ENCODE peak calls at places on chromosomes 5 and 9, in five cellular contexts. One of them, this sample, is unnamed.

GRCh38 chr5:96658272-96658671 is 3.9 kb upstream of the CAST start:
- DNase-seq in vagina: no peak
- DNase-seq in neuronal stem cell: peak
- DNase-seq in epithelial cell of esophagus: no peak
- DNase-seq in H7: no peak
- DNase-seq in this sample: no peak

GRCh38 chr9:121369595-121370265 is at the start of gene STOM:
- DNase-seq in vagina: no peak
- DNase-seq in neuronal stem cell: no peak
- DNase-seq in epithelial cell of esophagus: peak
- DNase-seq in H7: no peak
- DNase-seq in this sample: peak

GRCh38 chr5:35466746-35467145 is 150.9 kb upstream of the SPEF2 start:
- DNase-seq in vagina: no peak
- DNase-seq in neuronal stem cell: no peak
- DNase-seq in epithelial cell of esophagus: no peak
- DNase-seq in H7: no peak
- DNase-seq in this sample: no peak

GRCh38 chr9:6552738-6553121 is 92.8 kb downstream of the GLDC start:
- DNase-seq in vagina: no peak
- DNase-seq in neuronal stem cell: no peak
- DNase-seq in epithelial cell of esophagus: peak
- DNase-seq in H7: no peak
- DNase-seq in this sample: no peak

GRCh38 chr9:4174781-4175180 is 125.1 kb downstream of the GLIS3 start:
- DNase-seq in vagina: no peak
- DNase-seq in neuronal stem cell: no peak
- DNase-seq in epithelial cell of esophagus: no peak
- DNase-seq in H7: no peak
- DNase-seq in this sample: peak

GRCh38 chr9:98522487-98522886 is 186.2 kb downstream of the GABBR2 start:
- DNase-seq in vagina: no peak
- DNase-seq in neuronal stem cell: no peak
- DNase-seq in epithelial cell of esophagus: peak
- DNase-seq in H7: no peak
- DNase-seq in this sample: no peak

GRCh38 chr9:36791204-36791948 is 218.7 kb downstream of the MELK start:
- DNase-seq in vagina: no peak
- DNase-seq in neuronal stem cell: no peak
- DNase-seq in epithelial cell of esophagus: peak
- DNase-seq in H7: no peak
- DNase-seq in this sample: no peak

GRCh38 chr9:121819511-121820231 is 168.2 kb downstream of the DAB2IP start:
- DNase-seq in vagina: no peak
- DNase-seq in neuronal stem cell: peak
- DNase-seq in epithelial cell of esophagus: peak
- DNase-seq in H7: peak
- DNase-seq in this sample: no peak

GRCh38 chr5:11273180-11273882 is 512.3 kb upstream of the DAP start:
- DNase-seq in vagina: no peak
- DNase-seq in neuronal stem cell: no peak
- DNase-seq in epithelial cell of esophagus: no peak
- DNase-seq in H7: no peak
- DNase-seq in this sample: no peak

GRCh38 chr5:75723378-75723777 is 6.1 kb upstream of the POC5 start:
- DNase-seq in vagina: no peak
- DNase-seq in neuronal stem cell: no peak
- DNase-seq in epithelial cell of esophagus: no peak
- DNase-seq in H7: no peak
- DNase-seq in this sample: no peak

GRCh38 chr9:128788445-128788844 is 1.4 kb downstream of the TBC1D13 start:
- DNase-seq in vagina: no peak
- DNase-seq in neuronal stem cell: no peak
- DNase-seq in epithelial cell of esophagus: no peak
- DNase-seq in H7: no peak
- DNase-seq in this sample: no peak
- H3K4me3 ChIP-seq in vagina: no peak
- H3K4me3 ChIP-seq in neuronal stem cell: no peak
- H3K4me3 ChIP-seq in epithelial cell of esophagus: peak
- H3K4me3 ChIP-seq in H7: no peak
- H3K4me3 ChIP-seq in this sample: no peak

GRCh38 chr9:137305788-137306545 is 3.9 kb upstream of the NRARP start:
- DNase-seq in vagina: no peak
- DNase-seq in neuronal stem cell: no peak
- DNase-seq in epithelial cell of esophagus: no peak
- DNase-seq in H7: peak
- DNase-seq in this sample: no peak

GRCh38 chr9:137303893-137304382 is 1.9 kb upstream of the NRARP start:
- DNase-seq in vagina: no peak
- DNase-seq in neuronal stem cell: no peak
- DNase-seq in epithelial cell of esophagus: no peak
- DNase-seq in H7: no peak
- DNase-seq in this sample: no peak

GRCh38 chr9:137303031-137303892 is 1.2 kb upstream of the NRARP start:
- DNase-seq in vagina: no peak
- DNase-seq in neuronal stem cell: no peak
- DNase-seq in epithelial cell of esophagus: peak
- DNase-seq in H7: peak
- DNase-seq in this sample: no peak

GRCh38 chr9:137305060-137305787 is 3.2 kb upstream of the NRARP start:
- DNase-seq in vagina: no peak
- DNase-seq in neuronal stem cell: peak
- DNase-seq in epithelial cell of esophagus: peak
- DNase-seq in H7: peak
- DNase-seq in this sample: peak

DNA sequence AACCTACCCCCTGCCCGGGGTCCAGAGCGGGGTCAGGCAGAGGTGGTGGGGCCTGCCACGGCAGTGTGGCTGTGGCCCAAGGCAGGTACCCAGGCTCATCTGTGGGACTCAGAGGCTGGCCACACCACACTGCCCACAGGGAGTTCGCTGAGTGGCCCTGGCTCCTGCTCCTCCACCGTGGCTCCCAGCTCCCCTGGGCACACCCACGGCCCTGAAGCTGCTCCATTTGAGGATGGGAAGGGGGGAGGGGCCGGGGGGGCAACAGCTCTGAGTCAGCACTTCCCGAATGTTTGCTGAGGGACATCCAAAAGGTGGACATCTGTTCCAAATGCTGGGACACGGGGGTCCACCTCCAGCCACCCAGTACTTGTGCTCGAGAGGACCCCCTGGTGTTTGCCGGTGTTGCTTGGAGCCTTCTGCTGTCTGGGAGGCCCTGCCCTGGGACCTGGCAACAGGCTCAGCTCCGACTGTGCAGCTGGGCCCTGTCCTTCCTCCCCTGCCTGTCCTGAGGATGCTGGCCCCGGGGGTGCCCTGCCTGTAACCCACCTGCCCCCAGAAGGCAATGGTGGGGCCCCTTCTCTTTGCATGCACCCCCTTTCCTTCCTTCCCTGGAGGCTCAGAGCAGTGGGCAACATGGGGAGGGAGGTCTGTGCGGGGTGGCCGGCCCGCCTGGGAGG is 2.5 kb upstream of the NRARP start:
- DNase-seq in vagina: no peak
- DNase-seq in neuronal stem cell: no peak
- DNase-seq in epithelial cell of esophagus: no peak
- DNase-seq in H7: peak
- DNase-seq in this sample: no peak
- H3K4me3 ChIP-seq in vagina: peak
- H3K4me3 ChIP-seq in neuronal stem cell: no peak
- H3K4me3 ChIP-seq in epithelial cell of esophagus: no peak
- H3K4me3 ChIP-seq in H7: no peak
- H3K4me3 ChIP-seq in this sample: no peak

GRCh38 chr5:31193026-31193425 is 460 bp upstream of the CDH6 start:
- DNase-seq in vagina: no peak
- DNase-seq in neuronal stem cell: no peak
- DNase-seq in epithelial cell of esophagus: no peak
- DNase-seq in H7: no peak
- DNase-seq in this sample: no peak
- H3K4me3 ChIP-seq in vagina: peak
- H3K4me3 ChIP-seq in neuronal stem cell: no peak
- H3K4me3 ChIP-seq in epithelial cell of esophagus: no peak
- H3K4me3 ChIP-seq in H7: no peak
- H3K4me3 ChIP-seq in this sample: no peak

GRCh38 chr5:73822989-73823339 is 197.0 kb downstream of the ARHGEF28 start:
- DNase-seq in vagina: no peak
- DNase-seq in neuronal stem cell: no peak
- DNase-seq in epithelial cell of esophagus: peak
- DNase-seq in H7: no peak
- DNase-seq in this sample: no peak
- H3K4me3 ChIP-seq in vagina: no peak
- H3K4me3 ChIP-seq in neuronal stem cell: no peak
- H3K4me3 ChIP-seq in epithelial cell of esophagus: no peak
- H3K4me3 ChIP-seq in H7: no peak
- H3K4me3 ChIP-seq in this sample: no peak

DNA sequence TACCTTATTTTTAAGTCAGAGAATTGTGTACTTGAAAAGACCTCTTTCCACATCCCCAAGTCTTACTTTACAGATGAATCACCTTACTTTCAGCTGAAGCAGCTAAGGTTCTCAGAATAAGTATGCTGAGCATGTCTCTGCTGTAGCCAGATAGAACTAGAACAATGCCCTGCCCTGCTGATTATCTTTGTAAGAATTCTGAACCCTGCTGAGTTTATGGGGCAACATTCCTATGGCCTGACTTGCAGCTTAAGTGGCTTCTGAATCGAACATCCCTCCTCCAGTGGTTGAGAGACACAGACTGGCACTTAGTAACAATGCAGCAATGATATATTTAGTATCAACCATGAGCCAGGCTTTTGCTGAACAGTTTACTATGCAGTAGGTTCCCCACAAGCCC is 592.0 kb upstream of the WWC1 start:
- DNase-seq in vagina: no peak
- DNase-seq in neuronal stem cell: peak
- DNase-seq in epithelial cell of esophagus: peak
- DNase-seq in H7: peak
- DNase-seq in this sample: no peak
- H3K4me3 ChIP-seq in vagina: no peak
- H3K4me3 ChIP-seq in neuronal stem cell: no peak
- H3K4me3 ChIP-seq in epithelial cell of esophagus: no peak
- H3K4me3 ChIP-seq in H7: no peak
- H3K4me3 ChIP-seq in this sample: no peak

GRCh38 chr5:151274666-151275065 is 21.7 kb downstream of the GM2A start:
- DNase-seq in vagina: no peak
- DNase-seq in neuronal stem cell: no peak
- DNase-seq in epithelial cell of esophagus: peak
- DNase-seq in H7: no peak
- DNase-seq in this sample: no peak
- H3K4me3 ChIP-seq in vagina: no peak
- H3K4me3 ChIP-seq in neuronal stem cell: no peak
- H3K4me3 ChIP-seq in epithelial cell of esophagus: no peak
- H3K4me3 ChIP-seq in H7: no peak
- H3K4me3 ChIP-seq in this sample: no peak

DNA sequence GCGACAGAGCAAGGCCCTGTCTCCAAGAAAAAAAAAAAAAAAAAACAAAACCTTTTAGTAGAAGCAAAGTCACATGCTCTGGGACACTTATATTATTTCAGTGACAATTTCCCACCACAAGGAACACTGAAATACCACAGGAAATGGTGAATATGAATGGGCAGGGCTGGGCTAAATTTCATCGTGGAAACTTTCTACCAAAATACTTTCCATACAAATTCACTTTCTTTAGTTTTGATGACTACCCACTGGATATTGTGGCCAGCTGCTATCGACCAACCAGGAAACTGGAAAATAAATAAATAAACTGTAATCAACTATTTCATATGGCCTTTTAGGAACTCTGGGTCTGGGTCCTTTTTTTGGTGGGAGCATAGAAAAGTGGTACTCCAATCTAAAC is 2.5 kb upstream of the SNX30 start:
- DNase-seq in vagina: no peak
- DNase-seq in neuronal stem cell: no peak
- DNase-seq in epithelial cell of esophagus: no peak
- DNase-seq in H7: no peak
- DNase-seq in this sample: no peak
- H3K4me3 ChIP-seq in vagina: no peak
- H3K4me3 ChIP-seq in neuronal stem cell: no peak
- H3K4me3 ChIP-seq in epithelial cell of esophagus: no peak
- H3K4me3 ChIP-seq in H7: no peak
- H3K4me3 ChIP-seq in this sample: no peak

GRCh38 chr5:135833961-135834638 is 363 bp upstream of the SLC25A48 start:
- DNase-seq in vagina: peak
- DNase-seq in neuronal stem cell: no peak
- DNase-seq in epithelial cell of esophagus: no peak
- DNase-seq in H7: no peak
- DNase-seq in this sample: no peak

GRCh38 chr5:135831439-135832262 is 2.8 kb upstream of the SLC25A48 start:
- DNase-seq in vagina: peak
- DNase-seq in neuronal stem cell: no peak
- DNase-seq in epithelial cell of esophagus: no peak
- DNase-seq in H7: peak
- DNase-seq in this sample: no peak

GRCh38 chr5:135833521-135833920 is 942 bp upstream of the SLC25A48 start:
- DNase-seq in vagina: peak
- DNase-seq in neuronal stem cell: no peak
- DNase-seq in epithelial cell of esophagus: no peak
- DNase-seq in H7: no peak
- DNase-seq in this sample: no peak

GRCh38 chr5:135832263-135832555 is 2.3 kb upstream of the SLC25A48 start:
- DNase-seq in vagina: peak
- DNase-seq in neuronal stem cell: no peak
- DNase-seq in epithelial cell of esophagus: no peak
- DNase-seq in H7: peak
- DNase-seq in this sample: no peak

DNA sequence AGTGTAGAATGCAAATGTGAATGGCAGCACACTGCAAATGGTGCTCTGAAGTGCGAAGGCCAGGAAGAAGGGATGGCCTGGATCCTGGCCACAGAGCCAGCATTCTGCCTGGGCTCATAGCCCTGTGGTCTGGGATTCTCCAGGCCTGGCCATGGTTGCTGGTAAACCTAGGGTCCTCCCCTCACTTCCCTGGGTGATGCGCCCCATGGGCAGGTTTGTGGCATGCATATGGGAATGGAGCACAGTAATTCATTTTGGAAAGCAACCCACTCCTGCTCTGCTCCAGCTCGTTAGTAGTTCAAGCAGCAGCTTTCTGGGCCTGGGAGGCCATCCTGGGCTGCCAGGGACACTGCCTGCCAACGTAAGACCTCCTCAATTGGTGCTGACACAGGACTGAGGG is 1.5 kb upstream of the SLC25A48 start:
- DNase-seq in vagina: no peak
- DNase-seq in neuronal stem cell: no peak
- DNase-seq in epithelial cell of esophagus: no peak
- DNase-seq in H7: peak
- DNase-seq in this sample: no peak
- H3K4me3 ChIP-seq in vagina: no peak
- H3K4me3 ChIP-seq in neuronal stem cell: no peak
- H3K4me3 ChIP-seq in epithelial cell of esophagus: no peak
- H3K4me3 ChIP-seq in H7: no peak
- H3K4me3 ChIP-seq in this sample: no peak

GRCh38 chr9:95495988-95496387 is 20.8 kb downstream of the PTCH1 start:
- DNase-seq in vagina: no peak
- DNase-seq in neuronal stem cell: peak
- DNase-seq in epithelial cell of esophagus: no peak
- DNase-seq in H7: no peak
- DNase-seq in this sample: no peak

GRCh38 chr9:95494022-95494415 is 22.8 kb downstream of the PTCH1 start:
- DNase-seq in vagina: no peak
- DNase-seq in neuronal stem cell: no peak
- DNase-seq in epithelial cell of esophagus: no peak
- DNase-seq in H7: no peak
- DNase-seq in this sample: no peak

GRCh38 chr9:95495529-95495928 is 21.2 kb downstream of the PTCH1 start:
- DNase-seq in vagina: no peak
- DNase-seq in neuronal stem cell: no peak
- DNase-seq in epithelial cell of esophagus: no peak
- DNase-seq in H7: no peak
- DNase-seq in this sample: no peak

GRCh38 chr9:95491543-95492330 is 25.0 kb downstream of the PTCH1 start:
- DNase-seq in vagina: no peak
- DNase-seq in neuronal stem cell: no peak
- DNase-seq in epithelial cell of esophagus: no peak
- DNase-seq in H7: no peak
- DNase-seq in this sample: no peak

GRCh38 chr9:95494416-95495371 is 22.1 kb downstream of the PTCH1 start:
- DNase-seq in vagina: no peak
- DNase-seq in neuronal stem cell: no peak
- DNase-seq in epithelial cell of esophagus: no peak
- DNase-seq in H7: peak
- DNase-seq in this sample: no peak
- H3K4me3 ChIP-seq in vagina: no peak
- H3K4me3 ChIP-seq in neuronal stem cell: no peak
- H3K4me3 ChIP-seq in epithelial cell of esophagus: no peak
- H3K4me3 ChIP-seq in H7: no peak
- H3K4me3 ChIP-seq in this sample: no peak